ENCODE peak calls at places on chromosome 5, in five cellular contexts. Z is H1, X is GM12878, W is GM12891, Q is K562. K is an unnamed sample.

GRCh38 chr5:163489055-163489744 is 16.2 kb upstream of the MAT2B start:
- DNase-seq in X (no peak), Q (peak; percentile 12), W (no peak), Z (peak; percentile 63), K (no peak)

GRCh38 chr5:39169081-39169480 is 50.3 kb downstream of the FYB1 start:
- DNase-seq in Q (no peak), Z (no peak), X (no peak), W (no peak), K (no peak)

GRCh38 chr5:155886311-155887031 is 440.5 kb upstream of the SGCD start:
- DNase-seq in X (no peak), W (no peak), Z (no peak), Q (no peak), K (no peak)

GRCh38 chr5:163402007-163402406 is 35.4 kb upstream of the CCNG1 start:
- DNase-seq in W (no peak), X (no peak), Q (no peak), Z (no peak), K (no peak)

GRCh38 chr5:171855798-171856772 is 70.5 kb downstream of the SMIM23 start:
- DNase-seq in Z (no peak), X (no peak), Q (no peak), W (no peak), K (no peak)

GRCh38 chr5:151298063-151298462 is 5.5 kb downstream of the SLC36A3 start:
- DNase-seq in W (peak; percentile 40), Q (peak; percentile 34), X (peak; percentile 26), Z (no peak), K (peak; percentile 43)

GRCh38 chr5:39829479-39829878 is 404.7 kb upstream of the DAB2 start:
- DNase-seq in Q (no peak), X (no peak), Z (no peak), W (no peak), K (no peak)

GRCh38 chr5:5165541-5166002 is 25.4 kb downstream of the ADAMTS16 start:
- DNase-seq in Q (no peak), X (no peak), W (no peak), Z (no peak), K (no peak)

GRCh38 chr5:14035859-14036440 is 91.5 kb upstream of the DNAH5 start:
- DNase-seq in Q (no peak), W (no peak), Z (no peak), X (no peak), K (no peak)

GRCh38 chr5:84088996-84089395 is 295.7 kb downstream of the EDIL3 start:
- DNase-seq in W (no peak), Q (peak; percentile 4), Z (no peak), X (no peak), K (no peak)

GRCh38 chr5:3609120-3609681 is 13.6 kb downstream of the IRX1 start:
- DNase-seq in Q (no peak), W (no peak), Z (no peak), X (no peak), K (no peak)

GRCh38 chr5:24389968-24390367 is 254.8 kb downstream of the CDH10 start:
- DNase-seq in X (no peak), Z (no peak), W (no peak), Q (no peak), K (no peak)

GRCh38 chr5:179875741-179876667 is 17.4 kb upstream of the MRNIP start:
- DNase-seq in W (no peak), X (no peak), Q (no peak), Z (no peak), K (no peak)

GRCh38 chr5:61732376-61732775 is 400.3 kb downstream of the ZSWIM6 start:
- DNase-seq in W (no peak), Z (no peak), X (no peak), Q (no peak), K (no peak)

GRCh38 chr5:146660381-146660960 is 144.5 kb upstream of the GPR151 start:
- DNase-seq in W (no peak), Z (no peak), Q (no peak), X (no peak), K (no peak)

GRCh38 chr5:139900546-139901250 is 105.1 kb downstream of the PSD2 start:
- DNase-seq in X (no peak), Q (no peak), Z (no peak), W (no peak), K (no peak)

GRCh38 chr5:20077186-20077585 is 89.2 kb upstream of the CDH18 start:
- DNase-seq in W (no peak), X (no peak), Z (no peak), Q (no peak), K (no peak)

GRCh38 chr5:55800924-55801323 is 50.2 kb upstream of the IL31RA start:
- DNase-seq in Q (no peak), W (no peak), X (no peak), Z (no peak), K (no peak)

GRCh38 chr5:150322202-150322601 is 19.5 kb upstream of the ARSI start:
- DNase-seq in Q (no peak), W (no peak), Z (no peak), X (no peak), K (no peak)

GRCh38 chr5:59238126-59238902 is 655.2 kb downstream of the PDE4D start:
- DNase-seq in W (no peak), X (peak; percentile 15), Z (no peak), Q (no peak), K (no peak)

GRCh38 chr5:112420111-112420864 is 1.2 kb upstream of the EPB41L4A start:
- DNase-seq in Q (peak; percentile 78), Z (peak; percentile 90), X (peak; percentile 9), W (peak; percentile 55), K (peak; percentile 45)

GRCh38 chr5:94461131-94461530 is 157.3 kb downstream of the KIAA0825 start:
- DNase-seq in X (no peak), W (no peak), Q (no peak), Z (no peak), K (no peak)

GRCh38 chr5:68950111-68950510 is 143.7 kb upstream of the SLC30A5 start:
- DNase-seq in W (no peak), Q (no peak), Z (no peak), X (no peak), K (no peak)

DNA sequence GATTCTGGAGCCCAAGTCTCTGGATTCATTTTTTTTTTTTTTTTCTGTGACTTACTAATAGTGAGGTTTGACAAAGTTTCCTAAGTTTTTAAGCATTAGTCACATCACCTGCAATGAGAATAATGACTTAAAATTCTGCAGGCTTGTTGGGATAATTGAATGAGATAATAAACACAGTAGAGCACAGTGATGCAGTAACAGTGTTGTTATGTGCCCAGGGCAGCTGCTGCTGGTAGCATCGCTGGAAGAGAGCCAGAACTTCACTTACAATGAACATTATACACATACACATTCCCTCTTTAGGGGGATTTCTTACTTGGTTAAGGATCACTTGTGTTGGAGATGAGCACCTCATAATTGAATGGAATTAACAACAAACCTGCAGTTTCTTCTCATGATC is 78.9 kb downstream of the ALDH7A1 start:
- DNase-seq in Q (no peak), W (no peak), X (no peak), Z (no peak), K (no peak)
- TF ChIP-seq POLR2AphosphoS5 in Q (no peak), W (no peak), X (no peak), Z (no peak), K (no peak)

GRCh38 chr5:10602031-10602806 is 38.3 kb downstream of the ANKRD33B start:
- DNase-seq in Z (no peak), X (no peak), Q (peak; percentile 97), W (no peak), K (no peak)
- TF ChIP-seq POLR2A in Z (no peak), X (no peak), Q (no peak), W (no peak), K (no peak)

GRCh38 chr5:16528382-16528849 is 62.8 kb upstream of the ZNF622 start:
- DNase-seq in X (no peak), Q (peak; percentile 18), W (no peak), Z (no peak), K (no peak)
- TF ChIP-seq TAF1 in X (no peak), Q (no peak), W (no peak), Z (no peak), K (no peak)

GRCh38 chr5:137361275-137361674 is 137.9 kb downstream of the SPOCK1 start:
- DNase-seq in Q (no peak), X (no peak), Z (no peak), W (no peak), K (no peak)

GRCh38 chr5:137365126-137365865 is 133.8 kb downstream of the SPOCK1 start:
- DNase-seq in Q (no peak), Z (no peak), W (no peak), X (no peak), K (no peak)

GRCh38 chr5:137357436-137357835 is 141.7 kb downstream of the SPOCK1 start:
- DNase-seq in W (no peak), Q (no peak), Z (no peak), X (no peak), K (no peak)

GRCh38 chr5:137359941-137360340 is 139.2 kb downstream of the SPOCK1 start:
- DNase-seq in W (no peak), X (no peak), Z (no peak), Q (no peak), K (no peak)

DNA sequence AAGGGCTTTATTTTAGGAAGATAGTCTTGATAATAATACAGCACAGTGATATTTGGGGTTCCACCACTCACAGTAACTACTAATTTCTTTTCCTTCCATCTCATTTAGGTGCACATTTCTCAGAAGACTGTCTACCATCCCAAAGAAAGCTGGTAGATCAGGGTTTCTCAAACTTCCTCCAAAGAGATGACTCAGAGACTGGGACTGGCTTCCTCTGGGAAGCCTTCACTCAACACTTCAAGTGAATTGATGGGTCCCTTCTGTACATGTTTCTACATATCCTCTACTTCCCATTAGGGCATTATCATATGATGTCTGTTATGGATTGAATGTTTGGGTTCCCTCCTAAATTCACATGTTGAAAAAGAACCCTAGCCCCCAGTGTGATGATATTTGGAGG is 138.5 kb downstream of the SPOCK1 start:
- DNase-seq in X (no peak), Z (no peak), W (no peak), Q (no peak), K (no peak)
- TF ChIP-seq POLR2AphosphoS5 in X (no peak), Z (no peak), W (no peak), Q (no peak), K (no peak)